ENCODE peak calls at places on chromosome 1, in six cellular contexts. E, I, U, M, F and T are unnamed samples.

GRCh38 chr1:75797606-75798216 is 1.0 kb downstream of the MSH4 start:
- DNase-seq in E (no peak), I (no peak), U (no peak), M (no peak), F (no peak), T (no peak)

GRCh38 chr1:150536836-150537731 is 12.1 kb upstream of the ADAMTSL4 start:
- DNase-seq in E (no peak), I (no peak), U (no peak), M (no peak), F (no peak), T (no peak)

GRCh38 chr1:22237433-22238093 is 94.7 kb upstream of the WNT4 start:
- DNase-seq in E (no peak), I (no peak), U (no peak), M (no peak), F (no peak), T (no peak)

GRCh38 chr1:89605692-89606091 is 27.2 kb upstream of the LRRC8C start:
- DNase-seq in E (no peak), I (peak; percentile 54), U (no peak), M (no peak), F (no peak), T (no peak)

GRCh38 chr1:32341186-32341757 is 5.2 kb upstream of the MARCKSL1 start:
- DNase-seq in E (no peak), I (no peak), U (peak; percentile 41), M (no peak), F (no peak), T (no peak)

GRCh38 chr1:233843523-233844204 is 60.8 kb upstream of the SLC35F3 start:
- DNase-seq in E (no peak), I (peak; percentile 39), U (peak; percentile 48), M (no peak), F (no peak), T (no peak)

GRCh38 chr1:154983776-154984466 is 777 bp downstream of the FLAD1 start:
- DNase-seq in E (no peak), I (no peak), U (peak; percentile 30), M (no peak), F (no peak), T (no peak)

GRCh38 chr1:63917571-63918394 is 144.0 kb downstream of the ROR1 start:
- DNase-seq in E (no peak), I (no peak), U (peak; percentile 60), M (no peak), F (peak; percentile 26), T (no peak)

GRCh38 chr1:27108588-27108987 is 46.3 kb downstream of the SLC9A1 start:
- DNase-seq in E (no peak), I (no peak), U (no peak), M (no peak), F (no peak), T (no peak)

GRCh38 chr1:62800825-62801306 is 16.9 kb downstream of the ATG4C start:
- DNase-seq in E (no peak), I (no peak), U (no peak), M (no peak), F (no peak), T (no peak)

GRCh38 chr1:84619383-84620093 is 45.3 kb upstream of the CTBS start:
- DNase-seq in E (no peak), I (peak; percentile 70), U (no peak), M (no peak), F (no peak), T (no peak)

GRCh38 chr1:31872658-31873636 is 57.1 kb upstream of the SPOCD1 start:
- DNase-seq in E (no peak), I (peak; percentile 21), U (no peak), M (no peak), F (peak; percentile 68), T (no peak)

GRCh38 chr1:204263240-204263848 is 49.6 kb upstream of the GOLT1A start:
- DNase-seq in E (peak; percentile 3), I (no peak), U (peak; percentile 28), M (no peak), F (no peak), T (no peak)

GRCh38 chr1:234281826-234282489 is 91.3 kb upstream of the COA6 start:
- DNase-seq in E (peak; percentile 15), I (no peak), U (no peak), M (no peak), F (no peak), T (no peak)

GRCh38 chr1:222042120-222042519 is 300.2 kb upstream of the DUSP10 start:
- DNase-seq in E (no peak), I (no peak), U (no peak), M (no peak), F (no peak), T (peak; percentile 90)

GRCh38 chr1:14945132-14946010 is 208.2 kb upstream of the TMEM51 start:
- DNase-seq in E (no peak), I (no peak), U (peak; percentile 34), M (peak; percentile 76), F (no peak), T (peak; percentile 80)

GRCh38 chr1:85259866-85260345 is 444 bp upstream of the C1orf52 start:
- DNase-seq in E (no peak), I (no peak), U (no peak), M (no peak), F (no peak), T (no peak)